ENCODE peak calls at places on chromosomes 6 and 20, in seven cellular contexts. N is CD4-positive, CD25-positive, alpha-beta regulatory T cell; J is mesendoderm; A is lung; G is colonic mucosa; U is PC-3; O is right lobe of liver. M is an unnamed sample. For H3K27me3, the result is how much of the 10 kb centered on the place peaks cover.

GRCh38 chr20:51493346-51493791 is 49.1 kb downstream of the NFATC2 start:
- DNase-seq in O (no peak), J (no peak), G (no peak), A (no peak), N (no peak), U (no peak), M (no peak)

GRCh38 chr6:140816696-140817095 is 1316.0 kb upstream of the GJE1 start:
- DNase-seq in U (no peak), J (peak), A (no peak), G (no peak), O (no peak), N (no peak), M (no peak)

GRCh38 chr6:110950443-110950842 is 8.1 kb upstream of the GTF3C6 start:
- DNase-seq in G (no peak), J (no peak), U (no peak), A (no peak), O (no peak), N (no peak), M (no peak)

GRCh38 chr6:33383427-33384185 is 8.0 kb upstream of the KIFC1 start:
- DNase-seq in G (no peak), U (no peak), N (no peak), O (no peak), J (no peak), A (no peak), M (no peak)

GRCh38 chr6:25250878-25251277 is 28.3 kb upstream of the CARMIL1 start:
- DNase-seq in A (no peak), J (peak), O (no peak), N (peak), G (no peak), U (peak), M (no peak)

GRCh38 chr6:13915566-13916229 is 9.1 kb upstream of the RNF182 start:
- DNase-seq in N (no peak), U (no peak), A (no peak), G (no peak), O (no peak), J (peak), M (no peak)

GRCh38 chr20:1324598-1325172 is 4.3 kb downstream of the SDCBP2 start:
- DNase-seq in J (no peak), G (no peak), A (no peak), N (no peak), O (no peak), U (peak), M (no peak)

GRCh38 chr6:143750945-143751344 is 73.2 kb downstream of the PHACTR2 start:
- DNase-seq in N (no peak), A (no peak), J (no peak), U (no peak), O (no peak), G (no peak), M (no peak)

GRCh38 chr6:157233686-157234085 is 89.6 kb downstream of the TMEM242 start:
- DNase-seq in O (no peak), U (no peak), G (no peak), A (no peak), J (no peak), N (no peak), M (peak)

GRCh38 chr6:28673417-28673799 is 147.7 kb downstream of the GPX5 start:
- DNase-seq in J (no peak), O (no peak), G (no peak), A (no peak), U (no peak), N (no peak), M (no peak)

GRCh38 chr20:34110025-34111013 is 1.7 kb downstream of the EIF2S2 start:
- DNase-seq in O (no peak), J (no peak), U (no peak), N (peak), G (no peak), A (no peak), M (no peak)

DNA sequence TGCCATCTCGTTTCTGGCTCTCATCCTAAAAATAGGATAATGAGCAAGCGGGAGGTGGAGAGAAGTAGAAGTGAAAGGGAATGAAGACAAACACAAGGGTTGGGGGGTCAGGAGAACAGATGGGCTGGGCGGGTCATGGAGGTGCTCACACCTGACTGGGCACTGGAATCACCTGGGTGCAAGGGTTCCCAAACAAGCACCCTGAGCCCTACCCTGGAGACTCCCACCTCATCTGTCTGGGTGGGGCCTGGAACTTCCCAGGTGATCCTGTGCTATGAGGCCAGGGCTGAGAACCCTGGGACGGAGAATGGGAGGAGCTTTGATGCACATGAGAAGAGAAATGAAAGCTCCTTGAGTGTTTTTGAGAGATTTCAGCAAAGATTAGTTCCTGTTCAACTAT is 223.6 kb downstream of the ANKRD60 start:
- DNase-seq in O (no peak), U (no peak), N (no peak), G (no peak), J (no peak), A (no peak), M (no peak)
- H3K27me3 ChIP-seq in O (under half), U (under half), N (under half), G (under half), J (under half), A (under half), M (under half)

GRCh38 chr6:145544031-145544430 is 191.3 kb downstream of the EPM2A start:
- DNase-seq in G (no peak), J (no peak), N (no peak), U (peak), A (no peak), O (no peak), M (peak)
- H3K27ac ChIP-seq in G (no peak), J (no peak), N (no peak), U (peak), A (no peak), O (no peak), M (no peak)

DNA sequence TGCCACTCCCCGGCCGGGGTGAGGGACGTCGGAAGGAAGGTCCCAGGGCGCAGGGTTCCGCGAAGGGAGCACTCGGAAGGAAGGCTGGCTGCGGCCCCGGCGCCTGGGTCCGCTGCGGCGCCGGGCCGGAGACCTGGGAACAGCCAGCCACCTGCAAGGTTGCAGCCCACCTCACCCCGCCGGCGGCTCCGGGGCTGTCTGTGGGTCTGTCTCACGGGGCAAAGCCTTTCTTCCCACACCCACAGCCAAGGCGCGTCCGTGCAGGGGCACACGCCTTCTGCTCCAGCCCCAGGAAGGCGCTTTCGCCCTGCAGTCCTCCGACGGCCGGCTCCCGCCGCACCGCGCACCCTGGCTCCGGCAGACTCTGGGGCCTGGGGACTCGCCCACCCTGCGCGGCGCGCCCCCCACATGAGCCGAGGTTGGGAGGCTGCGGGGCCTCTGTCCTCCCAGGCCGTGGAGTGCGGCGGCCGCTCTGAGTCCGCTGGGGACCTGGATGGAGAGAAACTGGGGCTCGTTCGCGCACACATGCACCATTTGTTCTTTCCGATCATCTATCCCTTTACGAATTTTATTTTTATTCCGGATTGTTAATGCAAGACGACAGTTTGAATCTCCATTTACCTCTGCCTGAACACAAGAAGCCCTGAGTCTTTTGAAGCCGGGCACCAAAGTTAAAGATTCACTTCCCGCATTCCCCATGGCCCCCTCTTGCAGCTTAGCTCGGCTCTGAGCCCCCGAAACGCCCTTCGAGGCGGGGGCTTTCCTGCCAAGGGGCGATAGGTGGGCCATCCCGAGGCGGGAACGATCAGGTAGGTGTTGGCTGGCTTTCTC is 4.5 kb upstream of the FOXC1 start:
- DNase-seq in J (no peak), A (no peak), N (no peak), O (no peak), G (no peak), U (no peak), M (no peak)
- H3K27me3 ChIP-seq in J (under half), A (under half), N (under half), O (under half), G (half or more), U (under half), M (under half)

DNA sequence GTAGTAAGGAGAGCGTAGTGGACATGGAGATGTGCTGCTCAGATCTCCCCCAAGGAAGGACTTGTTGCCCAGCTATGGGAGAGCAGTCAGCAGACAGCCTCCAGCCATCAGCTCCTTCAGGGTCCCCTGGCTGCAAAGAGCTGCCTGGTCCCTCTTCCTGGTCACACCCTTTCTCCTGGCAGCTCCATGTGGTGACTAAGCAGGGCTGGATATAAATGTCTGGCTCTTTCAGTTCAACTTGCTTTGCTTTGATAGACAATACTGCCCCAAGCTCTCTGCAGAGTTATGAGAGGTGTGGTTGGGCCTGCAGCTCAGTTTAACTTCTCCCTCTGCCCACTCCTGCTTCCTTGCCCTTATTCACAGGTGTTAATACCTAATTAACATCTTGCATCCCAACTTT is 64.1 kb upstream of the DDR1 start:
- DNase-seq in J (peak), A (no peak), O (no peak), G (peak), N (no peak), U (peak), M (no peak)
- H3K27ac ChIP-seq in J (no peak), A (no peak), O (no peak), G (peak), N (peak), U (peak), M (peak)